ENCODE peak calls at places on chromosomes 3 and 15, in five cellular contexts. W is NCI-H1436; U is mucosa of descending colon; D is heart left ventricle; I is activated CD8-positive, alpha-beta memory T cell treated with anti-CD3 and anti-CD28 coated beads for 48 hours. R is an unnamed sample.

GRCh38 chr3:46763178-46763577 is 45.5 kb upstream of the PRSS50 start:
- DNase-seq in I (no peak), W (no peak), U (no peak), D (no peak), R (no peak)

GRCh38 chr3:129936757-129937156 is 37.8 kb upstream of the TRH start:
- DNase-seq in I (no peak), W (peak; percentile 59), D (no peak), U (no peak), R (peak; percentile 35)

GRCh38 chr15:63833246-63833696 is 477 bp downstream of the HERC1 start:
- DNase-seq in I (peak; percentile 6), U (peak; percentile 64), W (no peak), D (peak; percentile 33), R (peak; percentile 60)

GRCh38 chr3:52055537-52056351 is 627 bp downstream of the DUSP7 start:
- DNase-seq in U (peak; percentile 78), I (peak; percentile 26), W (no peak), D (peak; percentile 61), R (peak; percentile 63)

GRCh38 chr3:139737682-139738361 is 60.0 kb upstream of the NMNAT3 start:
- DNase-seq in W (no peak), D (no peak), I (no peak), U (no peak), R (no peak)

GRCh38 chr15:91936182-91936775 is 82.8 kb downstream of the SLCO3A1 start:
- DNase-seq in U (no peak), W (no peak), I (no peak), D (no peak), R (no peak)

GRCh38 chr3:152380048-152380447 is 111.3 kb downstream of the MBNL1 start:
- DNase-seq in W (no peak), I (no peak), D (no peak), U (no peak), R (no peak)

GRCh38 chr3:192901435-192901834 is 16.2 kb downstream of the MB21D2 start:
- DNase-seq in W (no peak), U (no peak), I (no peak), D (no peak), R (no peak)

GRCh38 chr3:60839242-60839641 is 412.0 kb downstream of the FHIT start:
- DNase-seq in W (no peak), I (no peak), U (no peak), D (no peak), R (no peak)

GRCh38 chr3:169344465-169344864 is 319.0 kb downstream of the MECOM start:
- DNase-seq in D (no peak), U (no peak), I (no peak), W (no peak), R (no peak)

GRCh38 chr3:71728632-71729342 is 3.6 kb upstream of the EIF4E3 start:
- DNase-seq in W (peak; percentile 75), I (no peak), D (no peak), U (no peak), R (no peak)

GRCh38 chr3:105118905-105119304 is 247.8 kb upstream of the ALCAM start:
- DNase-seq in D (no peak), W (no peak), I (no peak), U (no peak), R (no peak)

GRCh38 chr3:128879125-128879969 is at the start of gene ACAD9:
- DNase-seq in U (peak; percentile 99), D (peak; percentile 98), I (peak; percentile 99), W (peak; percentile 99), R (peak; percentile 98)

GRCh38 chr3:101719604-101720185 is 4.7 kb upstream of the CEP97 start:
- DNase-seq in U (no peak), I (no peak), W (no peak), D (no peak), R (no peak)

GRCh38 chr15:69757186-69757585 is 304.6 kb downstream of the RPLP1 start:
- DNase-seq in I (peak; percentile 55), W (no peak), D (no peak), U (no peak), R (no peak)

GRCh38 chr3:149967067-149967685 is 3.5 kb downstream of the PFN2 start:
- DNase-seq in I (no peak), W (peak; percentile 67), U (no peak), D (no peak), R (no peak)

GRCh38 chr3:18357747-18358146 is 67.4 kb downstream of the SATB1 start:
- DNase-seq in I (no peak), U (no peak), D (no peak), W (no peak), R (no peak)

GRCh38 chr3:128322030-128323022 is 144.4 kb downstream of the DNAJB8 start:
- DNase-seq in I (peak; percentile 15), W (peak; percentile 35), U (no peak), D (peak; percentile 49), R (peak; percentile 68)

GRCh38 chr3:184761120-184761841 is 49.4 kb upstream of the MAGEF1 start:
- DNase-seq in I (no peak), D (peak; percentile 13), W (no peak), U (no peak), R (no peak)

GRCh38 chr3:136193273-136194043 is 2.7 kb downstream of the MSL2 start:
- DNase-seq in D (no peak), W (no peak), I (no peak), U (no peak), R (no peak)

GRCh38 chr3:88509582-88509981 is 359.8 kb downstream of the C3orf38 start:
- DNase-seq in D (no peak), W (no peak), I (no peak), U (no peak), R (no peak)

GRCh38 chr15:46304320-46304719 is 669.5 kb downstream of the SQOR start:
- DNase-seq in D (no peak), U (no peak), I (no peak), W (peak; percentile 10), R (no peak)

GRCh38 chr15:63256433-63256884 is 20.9 kb upstream of the APH1B start:
- DNase-seq in D (no peak), U (no peak), I (no peak), W (no peak), R (no peak)

GRCh38 chr3:110955301-110955880 is 116.2 kb upstream of the NECTIN3 start:
- DNase-seq in D (no peak), I (no peak), U (no peak), W (no peak), R (no peak)

GRCh38 chr3:106769045-106769444 is 608.2 kb upstream of the CCDC54 start:
- DNase-seq in W (no peak), D (no peak), I (no peak), U (no peak), R (no peak)

GRCh38 chr3:112199622-112200316 is 66.7 kb upstream of the GCSAM start:
- DNase-seq in W (no peak), I (no peak), U (no peak), D (no peak), R (no peak)

GRCh38 chr3:49841126-49841525 is 15.2 kb downstream of the TRAIP start:
- DNase-seq in W (no peak), I (no peak), D (no peak), U (no peak), R (no peak)

GRCh38 chr3:157837341-157837740 is 268.9 kb downstream of the SHOX2 start:
- DNase-seq in W (no peak), I (no peak), U (no peak), D (no peak), R (no peak)

GRCh38 chr3:183381673-183382072 is 46.7 kb downstream of the MCF2L2 start:
- DNase-seq in U (no peak), W (no peak), I (no peak), D (no peak), R (no peak)

GRCh38 chr3:193743702-193744047 is 150.7 kb downstream of the OPA1 start:
- DNase-seq in I (no peak), U (no peak), D (no peak), W (peak; percentile 58), R (no peak)

GRCh38 chr15:26628879-26629529 is 143.9 kb downstream of the GABRB3 start:
- DNase-seq in I (no peak), W (peak; percentile 87), U (peak; percentile 80), D (peak; percentile 54), R (no peak)

R was measured in right lobe of liver.